ENCODE peak calls at places on chromosomes 3 and 15, in seven cellular contexts. One of them, this sample, is unnamed.

GRCh38 chr15:78055923-78056713 is 21.4 kb downstream of the TBC1D2B start:
- DNase-seq in body of pancreas: no peak
- DNase-seq in upper lobe of right lung: no peak
- DNase-seq in IMR-90: no peak
- DNase-seq in left lung: no peak
- DNase-seq in uterus: no peak
- DNase-seq in vagina: no peak
- DNase-seq in this sample: peak; percentile 17

GRCh38 chr3:53688989-53689388 is 157.2 kb downstream of the CHDH start:
- DNase-seq in body of pancreas: no peak
- DNase-seq in upper lobe of right lung: no peak
- DNase-seq in IMR-90: no peak
- DNase-seq in left lung: no peak
- DNase-seq in uterus: no peak
- DNase-seq in vagina: no peak
- DNase-seq in this sample: no peak

GRCh38 chr3:30664884-30665283 is 58.5 kb downstream of the TGFBR2 start:
- DNase-seq in body of pancreas: no peak
- DNase-seq in upper lobe of right lung: no peak
- DNase-seq in IMR-90: no peak
- DNase-seq in left lung: no peak
- DNase-seq in uterus: no peak
- DNase-seq in vagina: no peak
- DNase-seq in this sample: no peak

GRCh38 chr3:191240432-191240831 is 41.4 kb downstream of the OSTN start:
- DNase-seq in body of pancreas: no peak
- DNase-seq in upper lobe of right lung: no peak
- DNase-seq in IMR-90: no peak
- DNase-seq in left lung: no peak
- DNase-seq in uterus: no peak
- DNase-seq in vagina: no peak
- DNase-seq in this sample: no peak

GRCh38 chr3:183492849-183493179 is 62.7 kb downstream of the KLHL6 start:
- DNase-seq in body of pancreas: no peak
- DNase-seq in upper lobe of right lung: no peak
- DNase-seq in IMR-90: peak; percentile 36
- DNase-seq in left lung: no peak
- DNase-seq in uterus: no peak
- DNase-seq in vagina: no peak
- DNase-seq in this sample: no peak

GRCh38 chr3:80052271-80052670 is 284.5 kb upstream of the ROBO1 start:
- DNase-seq in body of pancreas: no peak
- DNase-seq in upper lobe of right lung: no peak
- DNase-seq in IMR-90: no peak
- DNase-seq in left lung: no peak
- DNase-seq in uterus: no peak
- DNase-seq in vagina: no peak
- DNase-seq in this sample: no peak

GRCh38 chr3:64344721-64345207 is 119.5 kb upstream of the PRICKLE2 start:
- DNase-seq in body of pancreas: no peak
- DNase-seq in upper lobe of right lung: no peak
- DNase-seq in IMR-90: peak; percentile 85
- DNase-seq in left lung: no peak
- DNase-seq in uterus: peak; percentile 40
- DNase-seq in vagina: no peak
- DNase-seq in this sample: no peak

GRCh38 chr3:171284308-171285075 is 175.7 kb downstream of the TNIK start:
- DNase-seq in body of pancreas: peak; percentile 38
- DNase-seq in upper lobe of right lung: no peak
- DNase-seq in IMR-90: peak; percentile 98
- DNase-seq in left lung: no peak
- DNase-seq in uterus: peak; percentile 39
- DNase-seq in vagina: no peak
- DNase-seq in this sample: no peak

GRCh38 chr15:72722071-72722696 is 36.2 kb downstream of the BBS4 start:
- DNase-seq in body of pancreas: peak; percentile 76
- DNase-seq in upper lobe of right lung: peak; percentile 67
- DNase-seq in IMR-90: peak; percentile 80
- DNase-seq in left lung: peak; percentile 53
- DNase-seq in uterus: peak; percentile 25
- DNase-seq in vagina: no peak
- DNase-seq in this sample: peak; percentile 76

GRCh38 chr15:88032787-88033186 is 223.8 kb downstream of the NTRK3 start:
- DNase-seq in body of pancreas: no peak
- DNase-seq in upper lobe of right lung: no peak
- DNase-seq in IMR-90: no peak
- DNase-seq in left lung: no peak
- DNase-seq in uterus: no peak
- DNase-seq in vagina: no peak
- DNase-seq in this sample: no peak

GRCh38 chr15:51267714-51268105 is 70.7 kb downstream of the CYP19A1 start:
- DNase-seq in body of pancreas: peak; percentile 28
- DNase-seq in upper lobe of right lung: no peak
- DNase-seq in IMR-90: no peak
- DNase-seq in left lung: no peak
- DNase-seq in uterus: no peak
- DNase-seq in vagina: no peak
- DNase-seq in this sample: no peak

GRCh38 chr3:59411694-59412093 is 361.9 kb upstream of the CFAP20DC start:
- DNase-seq in body of pancreas: no peak
- DNase-seq in upper lobe of right lung: no peak
- DNase-seq in IMR-90: peak; percentile 43
- DNase-seq in left lung: no peak
- DNase-seq in uterus: no peak
- DNase-seq in vagina: no peak
- DNase-seq in this sample: no peak

GRCh38 chr15:68278345-68279217 is 1.0 kb downstream of the FEM1B start:
- DNase-seq in body of pancreas: peak; percentile 74
- DNase-seq in upper lobe of right lung: no peak
- DNase-seq in IMR-90: peak; percentile 35
- DNase-seq in left lung: no peak
- DNase-seq in uterus: no peak
- DNase-seq in vagina: no peak
- DNase-seq in this sample: no peak

GRCh38 chr15:56102401-56102800 is 109.0 kb upstream of the NEDD4 start:
- DNase-seq in body of pancreas: peak; percentile 3
- DNase-seq in upper lobe of right lung: no peak
- DNase-seq in IMR-90: no peak
- DNase-seq in left lung: no peak
- DNase-seq in uterus: no peak
- DNase-seq in vagina: no peak
- DNase-seq in this sample: no peak

GRCh38 chr3:143221446-143221845 is 101.9 kb downstream of the CHST2 start:
- DNase-seq in body of pancreas: no peak
- DNase-seq in upper lobe of right lung: no peak
- DNase-seq in IMR-90: no peak
- DNase-seq in left lung: no peak
- DNase-seq in uterus: no peak
- DNase-seq in vagina: no peak
- DNase-seq in this sample: no peak

GRCh38 chr15:76904461-76905012 is 603 bp downstream of the SCAPER start:
- DNase-seq in body of pancreas: peak; percentile 28
- DNase-seq in upper lobe of right lung: peak; percentile 67
- DNase-seq in IMR-90: peak; percentile 16
- DNase-seq in left lung: peak; percentile 37
- DNase-seq in uterus: no peak
- DNase-seq in vagina: no peak
- DNase-seq in this sample: peak; percentile 3

GRCh38 chr15:39585394-39585841 is 4.5 kb downstream of the THBS1 start:
- DNase-seq in body of pancreas: no peak
- DNase-seq in upper lobe of right lung: no peak
- DNase-seq in IMR-90: peak; percentile 46
- DNase-seq in left lung: no peak
- DNase-seq in uterus: no peak
- DNase-seq in vagina: no peak
- DNase-seq in this sample: no peak

GRCh38 chr3:137992592-137992991 is 17.4 kb upstream of the CLDN18 start:
- DNase-seq in body of pancreas: no peak
- DNase-seq in upper lobe of right lung: no peak
- DNase-seq in IMR-90: peak; percentile 17
- DNase-seq in left lung: no peak
- DNase-seq in uterus: no peak
- DNase-seq in vagina: no peak
- DNase-seq in this sample: no peak

GRCh38 chr3:136464502-136464901 is 214.4 kb downstream of the PCCB start:
- DNase-seq in body of pancreas: no peak
- DNase-seq in upper lobe of right lung: no peak
- DNase-seq in IMR-90: peak; percentile 95
- DNase-seq in left lung: no peak
- DNase-seq in uterus: no peak
- DNase-seq in vagina: no peak
- DNase-seq in this sample: no peak

GRCh38 chr3:15708882-15709677 is 88.7 kb downstream of the ANKRD28 start:
- DNase-seq in body of pancreas: no peak
- DNase-seq in upper lobe of right lung: no peak
- DNase-seq in IMR-90: peak; percentile 78
- DNase-seq in left lung: no peak
- DNase-seq in uterus: no peak
- DNase-seq in vagina: no peak
- DNase-seq in this sample: no peak

GRCh38 chr3:108877906-108878305 is 55.3 kb downstream of the TRAT1 start:
- DNase-seq in body of pancreas: no peak
- DNase-seq in upper lobe of right lung: no peak
- DNase-seq in IMR-90: no peak
- DNase-seq in left lung: no peak
- DNase-seq in uterus: no peak
- DNase-seq in vagina: no peak
- DNase-seq in this sample: no peak

DNA sequence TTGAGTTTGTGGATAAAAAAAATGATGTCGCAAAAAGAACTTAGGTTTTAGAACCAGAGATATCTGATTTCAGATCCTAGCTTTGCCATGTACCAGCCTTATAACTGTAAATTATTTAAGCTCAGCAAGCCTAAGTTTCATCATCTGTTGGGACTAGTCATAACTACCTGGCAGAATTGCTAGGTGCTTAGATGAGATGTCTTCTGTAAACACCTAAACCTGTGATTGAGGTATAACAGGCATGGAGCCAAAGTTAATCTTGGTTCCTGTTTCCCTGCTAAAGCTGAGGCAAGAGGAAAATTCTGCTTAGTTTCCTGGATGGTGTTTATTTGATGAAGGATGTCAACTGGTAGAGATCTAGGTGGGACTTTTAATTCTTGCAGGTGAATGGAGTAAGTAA is 331.3 kb upstream of the RBMS3 start:
- DNase-seq in body of pancreas: no peak
- DNase-seq in upper lobe of right lung: no peak
- DNase-seq in IMR-90: no peak
- DNase-seq in left lung: no peak
- DNase-seq in uterus: no peak
- DNase-seq in vagina: no peak
- DNase-seq in this sample: no peak
- H3K9me3 ChIP-seq in body of pancreas: no peaks in the 10 kb centered on the region
- H3K9me3 ChIP-seq in upper lobe of right lung: no peaks in the 10 kb centered on the region
- H3K9me3 ChIP-seq in IMR-90: peaks cover 3% of the 10 kb centered on the region
- H3K9me3 ChIP-seq in left lung: peaks cover 3% of the 10 kb centered on the region
- H3K9me3 ChIP-seq in uterus: no peaks in the 10 kb centered on the region
- H3K9me3 ChIP-seq in vagina: no peaks in the 10 kb centered on the region
- H3K9me3 ChIP-seq in this sample: no peaks in the 10 kb centered on the region

DNA sequence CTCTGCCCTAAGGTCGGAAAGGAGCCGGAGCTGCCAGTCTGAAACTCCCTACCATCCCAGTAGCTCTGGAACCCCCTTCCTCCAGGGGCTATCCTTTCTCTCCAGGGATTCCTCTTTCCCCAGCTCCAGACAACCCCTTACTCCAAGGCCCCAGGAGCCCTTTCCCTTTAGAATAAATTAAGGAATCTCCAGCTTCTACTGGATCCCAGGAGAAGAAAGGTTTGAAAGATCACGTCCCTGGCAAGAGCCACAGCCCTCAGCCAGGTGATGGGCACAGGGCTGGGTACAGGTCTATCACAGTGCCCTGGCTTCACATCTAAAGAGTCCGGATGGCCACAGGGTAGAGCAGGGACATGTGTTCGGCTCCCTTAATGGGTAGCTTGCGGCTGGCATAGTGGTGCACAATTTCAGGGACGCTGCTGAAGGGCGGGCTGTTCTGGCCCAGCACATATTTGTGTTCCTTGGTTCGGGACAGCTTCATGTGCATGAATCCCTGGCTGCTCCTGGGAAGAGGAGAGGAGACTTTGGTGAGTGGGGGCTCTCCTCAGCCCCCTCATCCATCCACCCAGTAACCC is 20.0 kb downstream of the SHF start:
- DNase-seq in body of pancreas: no peak
- DNase-seq in upper lobe of right lung: no peak
- DNase-seq in IMR-90: no peak
- DNase-seq in left lung: no peak
- DNase-seq in uterus: no peak
- DNase-seq in vagina: no peak
- DNase-seq in this sample: no peak
- TF ChIP-seq CTCF in body of pancreas: no peak
- TF ChIP-seq CTCF in upper lobe of right lung: no peak
- TF ChIP-seq CTCF in IMR-90: no peak
- TF ChIP-seq CTCF in left lung: no peak
- TF ChIP-seq CTCF in uterus: no peak
- TF ChIP-seq CTCF in vagina: no peak
- TF ChIP-seq CTCF in this sample: no peak

DNA sequence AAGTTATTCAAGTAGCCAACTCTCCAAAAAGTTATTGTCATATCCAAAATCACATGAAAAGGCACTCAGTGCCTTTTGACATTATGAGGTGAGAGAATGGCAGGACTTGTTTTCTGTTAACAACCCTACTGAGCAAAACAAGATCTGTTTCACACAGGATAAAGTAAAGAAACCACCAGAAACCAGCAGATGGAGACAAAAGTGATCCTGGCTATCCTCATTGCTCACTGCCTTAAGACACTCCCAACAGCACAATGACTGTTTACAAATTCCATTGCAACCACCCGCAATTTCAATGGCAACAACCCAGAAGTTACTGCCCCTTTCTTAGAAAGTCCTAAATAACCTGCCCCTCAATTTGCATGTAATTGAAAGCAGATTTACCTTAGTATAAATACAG is 352.6 kb upstream of the NDN start:
- DNase-seq in body of pancreas: no peak
- DNase-seq in upper lobe of right lung: no peak
- DNase-seq in IMR-90: no peak
- DNase-seq in left lung: no peak
- DNase-seq in uterus: no peak
- DNase-seq in vagina: no peak
- DNase-seq in this sample: no peak
- H3K9me3 ChIP-seq in body of pancreas: no peaks in the 10 kb centered on the region
- H3K9me3 ChIP-seq in upper lobe of right lung: no peaks in the 10 kb centered on the region
- H3K9me3 ChIP-seq in IMR-90: peaks cover 14% of the 10 kb centered on the region
- H3K9me3 ChIP-seq in left lung: peaks cover 18% of the 10 kb centered on the region
- H3K9me3 ChIP-seq in uterus: no peaks in the 10 kb centered on the region
- H3K9me3 ChIP-seq in vagina: no peaks in the 10 kb centered on the region
- H3K9me3 ChIP-seq in this sample: no peaks in the 10 kb centered on the region

GRCh38 chr3:117721866-117722265 is 1012.3 kb downstream of the TUSC7 start:
- DNase-seq in body of pancreas: no peak
- DNase-seq in upper lobe of right lung: no peak
- DNase-seq in IMR-90: no peak
- DNase-seq in left lung: no peak
- DNase-seq in uterus: no peak
- DNase-seq in vagina: no peak
- DNase-seq in this sample: no peak

GRCh38 chr3:117722856-117723255 is 1013.3 kb downstream of the TUSC7 start:
- DNase-seq in body of pancreas: no peak
- DNase-seq in upper lobe of right lung: no peak
- DNase-seq in IMR-90: no peak
- DNase-seq in left lung: no peak
- DNase-seq in uterus: no peak
- DNase-seq in vagina: no peak
- DNase-seq in this sample: no peak

GRCh38 chr3:117725314-117725713 is 1015.7 kb downstream of the TUSC7 start:
- DNase-seq in body of pancreas: no peak
- DNase-seq in upper lobe of right lung: no peak
- DNase-seq in IMR-90: no peak
- DNase-seq in left lung: no peak
- DNase-seq in uterus: no peak
- DNase-seq in vagina: no peak
- DNase-seq in this sample: no peak

GRCh38 chr3:117719316-117719926 is 1009.8 kb downstream of the TUSC7 start:
- DNase-seq in body of pancreas: no peak
- DNase-seq in upper lobe of right lung: no peak
- DNase-seq in IMR-90: peak; percentile 40
- DNase-seq in left lung: no peak
- DNase-seq in uterus: no peak
- DNase-seq in vagina: no peak
- DNase-seq in this sample: no peak
- TF ChIP-seq CTCF in body of pancreas: peak; percentile 24
- TF ChIP-seq CTCF in upper lobe of right lung: peak; percentile 72
- TF ChIP-seq CTCF in IMR-90: peak; percentile 72
- TF ChIP-seq CTCF in left lung: peak; percentile 58
- TF ChIP-seq CTCF in uterus: peak; percentile 26
- TF ChIP-seq CTCF in vagina: peak; percentile 44
- TF ChIP-seq CTCF in this sample: no peak

This sample was measured in CD8-positive, alpha-beta T cell.